ENCODE peak calls at places on chromosomes 6 and 20, in eight cellular contexts. A, S, C, F, Y, I, O and K are unnamed samples.

GRCh38 chr6:41098366-41098765 is 25.6 kb downstream of the NFYA start:
- DNase-seq in A (peak; percentile 27), S (no peak), C (no peak), F (no peak), Y (peak; percentile 23), I (no peak), O (no peak), K (no peak)

GRCh38 chr6:107847844-107848802 is 24.0 kb upstream of the SCML4 start:
- DNase-seq in A (peak; percentile 69), S (peak; percentile 70), C (peak; percentile 14), F (peak; percentile 91), Y (peak; percentile 73), I (peak; percentile 63), O (peak; percentile 88), K (peak; percentile 42)

GRCh38 chr6:154605207-154605877 is 94.9 kb upstream of the CNKSR3 start:
- DNase-seq in A (peak; percentile 82), S (no peak), C (no peak), F (no peak), Y (no peak), I (no peak), O (no peak), K (peak; percentile 57)

GRCh38 chr6:83958250-83958685 is 75.3 kb upstream of the MRAP2 start:
- DNase-seq in A (peak; percentile 62), S (peak; percentile 12), C (no peak), F (no peak), Y (peak; percentile 39), I (peak; percentile 44), O (no peak), K (no peak)

GRCh38 chr20:50470249-50470858 is 39.8 kb upstream of the PTPN1 start:
- DNase-seq in A (no peak), S (no peak), C (no peak), F (no peak), Y (no peak), I (no peak), O (no peak), K (no peak)

GRCh38 chr20:31473331-31474096 is 1.4 kb downstream of the DEFB124 start:
- DNase-seq in A (no peak), S (no peak), C (no peak), F (no peak), Y (peak; percentile 21), I (no peak), O (no peak), K (no peak)

GRCh38 chr20:39853050-39853449 is 836.0 kb downstream of the MAFB start:
- DNase-seq in A (no peak), S (no peak), C (no peak), F (no peak), Y (no peak), I (no peak), O (no peak), K (no peak)

GRCh38 chr20:14336667-14337066 is 745 bp downstream of the FLRT3 start:
- DNase-seq in A (peak; percentile 18), S (no peak), C (no peak), F (peak; percentile 7), Y (peak; percentile 33), I (peak; percentile 16), O (no peak), K (no peak)

GRCh38 chr20:13649548-13649947 is 10.8 kb upstream of the TASP1 start:
- DNase-seq in A (peak; percentile 55), S (no peak), C (no peak), F (no peak), Y (peak; percentile 7), I (no peak), O (peak; percentile 29), K (peak; percentile 44)

GRCh38 chr6:32815996-32816395 is 806 bp downstream of the HLA-DOB start:
- DNase-seq in A (no peak), S (no peak), C (no peak), F (no peak), Y (no peak), I (no peak), O (no peak), K (no peak)

GRCh38 chr20:9417665-9418064 is 96.7 kb upstream of the LAMP5 start:
- DNase-seq in A (peak; percentile 75), S (peak; percentile 13), C (no peak), F (no peak), Y (peak; percentile 38), I (peak; percentile 83), O (no peak), K (no peak)

GRCh38 chr6:133467231-133467981 is 226.2 kb downstream of the EYA4 start:
- DNase-seq in A (peak; percentile 40), S (no peak), C (no peak), F (no peak), Y (peak; percentile 47), I (peak; percentile 76), O (no peak), K (no peak)

GRCh38 chr6:160272707-160273106 is 14.1 kb upstream of the SLC22A2 start:
- DNase-seq in A (no peak), S (no peak), C (no peak), F (no peak), Y (no peak), I (no peak), O (no peak), K (no peak)

GRCh38 chr20:35601021-35601973 is 14.3 kb upstream of the SPAG4 start:
- DNase-seq in A (peak; percentile 76), S (peak; percentile 59), C (no peak), F (peak; percentile 83), Y (peak; percentile 67), I (peak; percentile 72), O (peak; percentile 82), K (peak; percentile 41)

GRCh38 chr20:35601990-35602389 is 13.6 kb upstream of the SPAG4 start:
- DNase-seq in A (no peak), S (no peak), C (no peak), F (no peak), Y (no peak), I (no peak), O (no peak), K (no peak)

GRCh38 chr20:35598899-35599775 is 16.5 kb upstream of the SPAG4 start:
- DNase-seq in A (no peak), S (no peak), C (no peak), F (peak; percentile 78), Y (no peak), I (no peak), O (no peak), K (no peak)

GRCh38 chr20:35599776-35600120 is 15.9 kb upstream of the SPAG4 start:
- DNase-seq in A (no peak), S (no peak), C (no peak), F (no peak), Y (no peak), I (no peak), O (no peak), K (no peak)

GRCh38 chr20:35600176-35600995 is 15.2 kb upstream of the SPAG4 start:
- DNase-seq in A (no peak), S (no peak), C (no peak), F (no peak), Y (no peak), I (no peak), O (no peak), K (no peak)
- H3K4me3 ChIP-seq in A (peak overlapping the region; percentile 48), S (no peak overlapping the region), C (peak overlapping the region; percentile 44), F (peak overlapping the region; percentile 11), Y (no peak overlapping the region), I (peak overlapping the region; percentile 33), O (peak overlapping the region; percentile 38), K (peak overlapping the region; percentile 34)

GRCh38 chr6:119974430-119975159 is 625.0 kb upstream of the MAN1A1 start:
- DNase-seq in A (no peak), S (no peak), C (no peak), F (no peak), Y (no peak), I (no peak), O (no peak), K (no peak)

GRCh38 chr6:119978274-119978889 is 628.8 kb upstream of the MAN1A1 start:
- DNase-seq in A (peak; percentile 22), S (peak; percentile 51), C (no peak), F (peak; percentile 59), Y (peak; percentile 59), I (peak; percentile 26), O (no peak), K (peak; percentile 28)

GRCh38 chr6:119980802-119981201 is 631.2 kb upstream of the MAN1A1 start:
- DNase-seq in A (no peak), S (no peak), C (no peak), F (no peak), Y (no peak), I (no peak), O (no peak), K (no peak)

GRCh38 chr6:119979862-119980261 is 630.3 kb upstream of the MAN1A1 start:
- DNase-seq in A (no peak), S (peak; percentile 10), C (no peak), F (no peak), Y (peak; percentile 17), I (peak; percentile 2), O (no peak), K (no peak)
- TF ChIP-seq CTCF in A (peak; percentile 50), S (peak; percentile 47), C (peak; percentile 36), F (no peak), Y (peak; percentile 21), I (peak; percentile 16), O (no peak), K (peak; percentile 39)

GRCh38 chr6:1391692-1392309 is 2.4 kb downstream of the FOXF2 start:
- DNase-seq in A (no peak), S (no peak), C (no peak), F (no peak), Y (peak; percentile 47), I (peak; percentile 69), O (no peak), K (no peak)

GRCh38 chr6:1394591-1395463 is 5.5 kb downstream of the FOXF2 start:
- DNase-seq in A (no peak), S (no peak), C (no peak), F (no peak), Y (no peak), I (no peak), O (no peak), K (no peak)

GRCh38 chr6:1392813-1393640 is 3.7 kb downstream of the FOXF2 start:
- DNase-seq in A (no peak), S (no peak), C (no peak), F (no peak), Y (no peak), I (no peak), O (no peak), K (no peak)

GRCh38 chr6:1395496-1395895 is 6.1 kb downstream of the FOXF2 start:
- DNase-seq in A (no peak), S (no peak), C (no peak), F (no peak), Y (no peak), I (no peak), O (no peak), K (no peak)

GRCh38 chr6:1393641-1394283 is 4.4 kb downstream of the FOXF2 start:
- DNase-seq in A (no peak), S (no peak), C (no peak), F (no peak), Y (no peak), I (no peak), O (no peak), K (no peak)
- H3K4me3 ChIP-seq in A (peak overlapping the region; percentile 99), S (no peak overlapping the region), C (no peak overlapping the region), F (no peak overlapping the region), Y (peak overlapping the region; percentile 79), I (peak overlapping the region; percentile 58), O (no peak overlapping the region), K (no peak overlapping the region)

GRCh38 chr6:5657684-5658429 is 348.9 kb downstream of the NRN1 start:
- DNase-seq in A (peak; percentile 50), S (peak; percentile 54), C (peak; percentile 64), F (no peak), Y (peak; percentile 51), I (peak; percentile 66), O (no peak), K (no peak)

GRCh38 chr6:5653801-5654200 is 352.9 kb downstream of the NRN1 start:
- DNase-seq in A (no peak), S (no peak), C (no peak), F (no peak), Y (no peak), I (no peak), O (no peak), K (no peak)

GRCh38 chr6:5656226-5656625 is 350.5 kb downstream of the NRN1 start:
- DNase-seq in A (no peak), S (no peak), C (no peak), F (no peak), Y (no peak), I (no peak), O (no peak), K (no peak)

GRCh38 chr6:5652738-5653137 is 354.0 kb downstream of the NRN1 start:
- DNase-seq in A (no peak), S (no peak), C (no peak), F (no peak), Y (no peak), I (no peak), O (no peak), K (no peak)
- TF ChIP-seq CTCF in A (no peak), S (no peak), C (no peak), F (no peak), Y (no peak), I (no peak), O (no peak), K (no peak)